ENCODE peak calls at places on chromosomes 11 and 22, in ten cellular contexts. One of them, this sample, is unnamed.

GRCh38 chr11:67409261-67409666 is 5.4 kb downstream of the TBC1D10C start:
- DNase-seq in right lobe of liver: no peak
- DNase-seq in transverse colon: peak; percentile 77
- DNase-seq in breast epithelium: no peak
- DNase-seq in IMR-90: no peak
- DNase-seq in A549: no peak
- DNase-seq in tibial nerve: no peak
- DNase-seq in uterus: no peak
- DNase-seq in lower leg skin: no peak
- DNase-seq in Peyer's patch: no peak
- DNase-seq in this sample: no peak

GRCh38 chr11:27150098-27150497 is 109.5 kb downstream of the BBOX1 start:
- DNase-seq in right lobe of liver: no peak
- DNase-seq in transverse colon: no peak
- DNase-seq in breast epithelium: no peak
- DNase-seq in IMR-90: no peak
- DNase-seq in A549: no peak
- DNase-seq in tibial nerve: no peak
- DNase-seq in uterus: no peak
- DNase-seq in lower leg skin: no peak
- DNase-seq in Peyer's patch: no peak
- DNase-seq in this sample: no peak

GRCh38 chr11:1674879-1675235 is 22.1 kb upstream of the KRTAP5-6 start:
- DNase-seq in right lobe of liver: no peak
- DNase-seq in transverse colon: no peak
- DNase-seq in breast epithelium: no peak
- DNase-seq in IMR-90: no peak
- DNase-seq in A549: no peak
- DNase-seq in tibial nerve: no peak
- DNase-seq in uterus: no peak
- DNase-seq in lower leg skin: no peak
- DNase-seq in Peyer's patch: peak; percentile 16
- DNase-seq in this sample: no peak

GRCh38 chr11:984576-984975 is 51.9 kb downstream of the MUC6 start:
- DNase-seq in right lobe of liver: no peak
- DNase-seq in transverse colon: no peak
- DNase-seq in breast epithelium: no peak
- DNase-seq in IMR-90: no peak
- DNase-seq in A549: no peak
- DNase-seq in tibial nerve: no peak
- DNase-seq in uterus: no peak
- DNase-seq in lower leg skin: no peak
- DNase-seq in Peyer's patch: no peak
- DNase-seq in this sample: no peak

GRCh38 chr11:75597636-75598035 is 35.6 kb downstream of the SERPINH1 start:
- DNase-seq in right lobe of liver: no peak
- DNase-seq in transverse colon: no peak
- DNase-seq in breast epithelium: no peak
- DNase-seq in IMR-90: no peak
- DNase-seq in A549: peak; percentile 56
- DNase-seq in tibial nerve: no peak
- DNase-seq in uterus: no peak
- DNase-seq in lower leg skin: no peak
- DNase-seq in Peyer's patch: no peak
- DNase-seq in this sample: no peak

GRCh38 chr11:118785362-118785761 is 5.6 kb downstream of the DDX6 start:
- DNase-seq in right lobe of liver: no peak
- DNase-seq in transverse colon: no peak
- DNase-seq in breast epithelium: no peak
- DNase-seq in IMR-90: peak; percentile 52
- DNase-seq in A549: no peak
- DNase-seq in tibial nerve: no peak
- DNase-seq in uterus: no peak
- DNase-seq in lower leg skin: no peak
- DNase-seq in Peyer's patch: no peak
- DNase-seq in this sample: no peak

GRCh38 chr22:35312198-35313059 is 12.7 kb downstream of the TOM1 start:
- DNase-seq in right lobe of liver: peak; percentile 67
- DNase-seq in transverse colon: peak; percentile 67
- DNase-seq in breast epithelium: no peak
- DNase-seq in IMR-90: peak; percentile 82
- DNase-seq in A549: no peak
- DNase-seq in tibial nerve: no peak
- DNase-seq in uterus: no peak
- DNase-seq in lower leg skin: peak; percentile 86
- DNase-seq in Peyer's patch: peak; percentile 75
- DNase-seq in this sample: no peak

GRCh38 chr11:108147150-108147549 is 25.8 kb downstream of the ACAT1 start:
- DNase-seq in right lobe of liver: no peak
- DNase-seq in transverse colon: no peak
- DNase-seq in breast epithelium: no peak
- DNase-seq in IMR-90: no peak
- DNase-seq in A549: no peak
- DNase-seq in tibial nerve: no peak
- DNase-seq in uterus: no peak
- DNase-seq in lower leg skin: no peak
- DNase-seq in Peyer's patch: no peak
- DNase-seq in this sample: no peak

GRCh38 chr11:118928108-118928869 is 2.6 kb upstream of the BCL9L start:
- DNase-seq in right lobe of liver: peak; percentile 90
- DNase-seq in transverse colon: peak; percentile 95
- DNase-seq in breast epithelium: peak; percentile 96
- DNase-seq in IMR-90: peak; percentile 92
- DNase-seq in A549: peak; percentile 91
- DNase-seq in tibial nerve: peak; percentile 92
- DNase-seq in uterus: peak; percentile 96
- DNase-seq in lower leg skin: peak; percentile 98
- DNase-seq in Peyer's patch: peak; percentile 94
- DNase-seq in this sample: peak; percentile 93

GRCh38 chr11:2380396-2380795 is 3.3 kb downstream of the CD81 start:
- DNase-seq in right lobe of liver: peak; percentile 26
- DNase-seq in transverse colon: no peak
- DNase-seq in breast epithelium: no peak
- DNase-seq in IMR-90: no peak
- DNase-seq in A549: no peak
- DNase-seq in tibial nerve: no peak
- DNase-seq in uterus: no peak
- DNase-seq in lower leg skin: no peak
- DNase-seq in Peyer's patch: no peak
- DNase-seq in this sample: no peak

GRCh38 chr11:134674974-134675373 is 262.9 kb upstream of the B3GAT1 start:
- DNase-seq in right lobe of liver: no peak
- DNase-seq in transverse colon: no peak
- DNase-seq in breast epithelium: no peak
- DNase-seq in IMR-90: no peak
- DNase-seq in A549: no peak
- DNase-seq in tibial nerve: no peak
- DNase-seq in uterus: no peak
- DNase-seq in lower leg skin: no peak
- DNase-seq in Peyer's patch: no peak
- DNase-seq in this sample: no peak

GRCh38 chr11:65067446-65067845 is 9.1 kb upstream of the NAALADL1 start:
- DNase-seq in right lobe of liver: no peak
- DNase-seq in transverse colon: no peak
- DNase-seq in breast epithelium: no peak
- DNase-seq in IMR-90: no peak
- DNase-seq in A549: no peak
- DNase-seq in tibial nerve: no peak
- DNase-seq in uterus: no peak
- DNase-seq in lower leg skin: no peak
- DNase-seq in Peyer's patch: no peak
- DNase-seq in this sample: no peak

DNA sequence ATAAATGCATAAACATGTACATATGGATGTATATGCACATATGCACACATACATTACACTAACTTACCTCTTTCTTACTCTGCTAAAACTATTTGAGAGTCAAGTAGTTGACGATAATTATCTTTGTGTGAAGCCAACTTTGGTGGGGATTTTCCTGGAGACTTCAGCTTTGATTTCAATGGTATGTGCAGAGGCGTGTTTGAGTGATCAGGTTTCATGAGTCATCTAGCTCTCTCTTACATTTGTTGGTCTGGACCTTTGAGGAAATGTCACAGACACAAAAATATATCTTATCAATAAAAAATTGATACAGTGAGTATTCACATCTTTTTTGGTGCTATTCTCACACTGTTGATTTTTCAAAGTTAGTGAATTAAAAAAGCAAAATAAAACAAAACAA is 769.0 kb upstream of the LUZP2 start:
- DNase-seq in right lobe of liver: no peak
- DNase-seq in transverse colon: no peak
- DNase-seq in breast epithelium: no peak
- DNase-seq in IMR-90: peak; percentile 83
- DNase-seq in A549: no peak
- DNase-seq in tibial nerve: no peak
- DNase-seq in uterus: no peak
- DNase-seq in lower leg skin: no peak
- DNase-seq in Peyer's patch: no peak
- DNase-seq in this sample: no peak
- H3K4me3 ChIP-seq in right lobe of liver: no peak overlapping the region
- H3K4me3 ChIP-seq in transverse colon: no peak overlapping the region
- H3K4me3 ChIP-seq in breast epithelium: no peak overlapping the region
- H3K4me3 ChIP-seq in IMR-90: no peak overlapping the region
- H3K4me3 ChIP-seq in A549: no peak overlapping the region
- H3K4me3 ChIP-seq in tibial nerve: no peak overlapping the region
- H3K4me3 ChIP-seq in uterus: no peak overlapping the region
- H3K4me3 ChIP-seq in lower leg skin: no peak overlapping the region
- H3K4me3 ChIP-seq in Peyer's patch: no peak overlapping the region
- H3K4me3 ChIP-seq in this sample: no peak overlapping the region

GRCh38 chr22:22185217-22185616 is 59.4 kb upstream of the VPREB1 start:
- DNase-seq in right lobe of liver: no peak
- DNase-seq in transverse colon: no peak
- DNase-seq in breast epithelium: no peak
- DNase-seq in IMR-90: no peak
- DNase-seq in A549: no peak
- DNase-seq in tibial nerve: no peak
- DNase-seq in uterus: no peak
- DNase-seq in lower leg skin: no peak
- DNase-seq in Peyer's patch: no peak
- DNase-seq in this sample: no peak
- TF ChIP-seq POLR2A in right lobe of liver: no peak
- TF ChIP-seq POLR2A in transverse colon: no peak
- TF ChIP-seq POLR2A in breast epithelium: no peak
- TF ChIP-seq POLR2A in IMR-90: no peak
- TF ChIP-seq POLR2A in A549: no peak
- TF ChIP-seq POLR2A in tibial nerve: no peak
- TF ChIP-seq POLR2A in uterus: no peak
- TF ChIP-seq POLR2A in lower leg skin: no peak
- TF ChIP-seq POLR2A in Peyer's patch: no peak
- TF ChIP-seq POLR2A in this sample: no peak

GRCh38 chr11:66313321-66314185 is 3.3 kb downstream of the CD248 start:
- DNase-seq in right lobe of liver: no peak
- DNase-seq in transverse colon: no peak
- DNase-seq in breast epithelium: no peak
- DNase-seq in IMR-90: peak; percentile 40
- DNase-seq in A549: no peak
- DNase-seq in tibial nerve: no peak
- DNase-seq in uterus: peak; percentile 42
- DNase-seq in lower leg skin: peak; percentile 89
- DNase-seq in Peyer's patch: no peak
- DNase-seq in this sample: peak; percentile 76

GRCh38 chr11:66314186-66314501 is 2.7 kb downstream of the CD248 start:
- DNase-seq in right lobe of liver: no peak
- DNase-seq in transverse colon: no peak
- DNase-seq in breast epithelium: no peak
- DNase-seq in IMR-90: no peak
- DNase-seq in A549: no peak
- DNase-seq in tibial nerve: no peak
- DNase-seq in uterus: no peak
- DNase-seq in lower leg skin: no peak
- DNase-seq in Peyer's patch: no peak
- DNase-seq in this sample: no peak

GRCh38 chr11:66311470-66311964 is 5.3 kb downstream of the CD248 start:
- DNase-seq in right lobe of liver: no peak
- DNase-seq in transverse colon: no peak
- DNase-seq in breast epithelium: no peak
- DNase-seq in IMR-90: no peak
- DNase-seq in A549: no peak
- DNase-seq in tibial nerve: no peak
- DNase-seq in uterus: no peak
- DNase-seq in lower leg skin: no peak
- DNase-seq in Peyer's patch: no peak
- DNase-seq in this sample: no peak

GRCh38 chr11:66311965-66312548 is 4.8 kb downstream of the CD248 start:
- DNase-seq in right lobe of liver: peak; percentile 95
- DNase-seq in transverse colon: peak; percentile 95
- DNase-seq in breast epithelium: peak; percentile 92
- DNase-seq in IMR-90: peak; percentile 89
- DNase-seq in A549: peak; percentile 93
- DNase-seq in tibial nerve: peak; percentile 92
- DNase-seq in uterus: peak; percentile 94
- DNase-seq in lower leg skin: peak; percentile 98
- DNase-seq in Peyer's patch: peak; percentile 96
- DNase-seq in this sample: peak; percentile 93

GRCh38 chr11:66312549-66313320 is 4.1 kb downstream of the CD248 start:
- DNase-seq in right lobe of liver: peak; percentile 99
- DNase-seq in transverse colon: peak; percentile 99
- DNase-seq in breast epithelium: peak; percentile 97
- DNase-seq in IMR-90: peak; percentile 99
- DNase-seq in A549: peak; percentile 94
- DNase-seq in tibial nerve: peak; percentile 100
- DNase-seq in uterus: peak; percentile 99
- DNase-seq in lower leg skin: peak; percentile 100
- DNase-seq in Peyer's patch: peak; percentile 100
- DNase-seq in this sample: peak; percentile 99
- H3K4me3 ChIP-seq in right lobe of liver: peak overlapping the region; percentile 46
- H3K4me3 ChIP-seq in transverse colon: peak overlapping the region; percentile 18
- H3K4me3 ChIP-seq in breast epithelium: peak overlapping the region; percentile 53
- H3K4me3 ChIP-seq in IMR-90: peak overlapping the region; percentile 72
- H3K4me3 ChIP-seq in A549: peak overlapping the region; percentile 42
- H3K4me3 ChIP-seq in tibial nerve: peak overlapping the region; percentile 57
- H3K4me3 ChIP-seq in uterus: peak overlapping the region; percentile 43
- H3K4me3 ChIP-seq in lower leg skin: peak overlapping the region; percentile 30
- H3K4me3 ChIP-seq in Peyer's patch: peak overlapping the region; percentile 32
- H3K4me3 ChIP-seq in this sample: peak overlapping the region; percentile 64

DNA sequence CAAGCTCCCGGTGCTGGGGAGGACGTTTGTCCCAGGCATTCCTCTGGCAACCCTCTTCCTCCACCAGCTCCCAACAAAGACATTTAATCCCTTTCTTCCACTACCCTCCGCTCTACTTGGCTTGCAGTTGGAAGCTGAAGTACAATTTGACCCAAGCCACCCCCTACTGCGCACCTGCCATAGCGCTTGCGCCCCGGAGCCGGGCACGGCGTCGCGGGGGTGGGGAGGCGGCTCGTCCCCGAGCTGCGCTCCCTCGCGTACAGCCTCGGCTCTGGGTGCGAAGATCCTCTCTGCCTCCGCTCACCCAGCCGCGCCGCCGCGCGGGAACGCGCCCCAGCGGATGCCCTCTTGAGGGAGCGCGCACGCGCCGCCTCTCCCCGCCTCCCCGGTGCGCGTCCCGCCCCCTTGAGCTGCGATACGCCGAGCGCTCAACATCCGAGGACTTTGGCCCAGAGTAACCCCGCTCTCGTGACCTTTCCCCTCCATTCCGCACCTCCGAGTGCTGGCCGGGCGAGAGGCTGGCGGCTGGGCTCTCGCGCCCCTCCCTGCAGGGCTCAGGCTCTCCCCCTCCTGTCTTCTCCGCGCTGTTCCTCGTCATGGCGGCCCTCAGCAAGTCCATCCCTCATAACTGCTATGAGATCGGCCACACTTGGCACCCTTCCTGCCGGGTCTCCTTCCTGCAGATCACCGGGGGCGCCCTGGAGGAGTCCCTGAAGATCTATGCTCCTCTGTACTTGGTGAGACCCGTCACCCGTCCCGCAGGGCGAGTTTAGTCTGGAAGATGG is at the start of gene TMEM135:
- DNase-seq in right lobe of liver: peak; percentile 98
- DNase-seq in transverse colon: peak; percentile 98
- DNase-seq in breast epithelium: peak; percentile 76
- DNase-seq in IMR-90: peak; percentile 83
- DNase-seq in A549: peak; percentile 96
- DNase-seq in tibial nerve: peak; percentile 87
- DNase-seq in uterus: peak; percentile 91
- DNase-seq in lower leg skin: peak; percentile 98
- DNase-seq in Peyer's patch: peak; percentile 97
- DNase-seq in this sample: peak; percentile 97
- TF ChIP-seq POLR2A in right lobe of liver: peak; percentile 88
- TF ChIP-seq POLR2A in transverse colon: peak; percentile 75
- TF ChIP-seq POLR2A in breast epithelium: no peak
- TF ChIP-seq POLR2A in IMR-90: no peak
- TF ChIP-seq POLR2A in A549: peak; percentile 62
- TF ChIP-seq POLR2A in tibial nerve: peak; percentile 64
- TF ChIP-seq POLR2A in uterus: peak; percentile 75
- TF ChIP-seq POLR2A in lower leg skin: no peak
- TF ChIP-seq POLR2A in Peyer's patch: peak; percentile 54
- TF ChIP-seq POLR2A in this sample: peak; percentile 84

This sample was measured in heart left ventricle.